ENCODE peak calls at places on chromosomes 3 and 15, in eight cellular contexts. K is Panc1, G is lower leg skin, T is A549, A is B cell, L is fibroblast of lung, E is activated T-cell treated with anti-CD3 and anti-CD28 coated beads for 4 hours, P is hypothalamus. D is an unnamed sample.
A peak's percentile ranks its signal among the peaks of the same experiment; 100 is the strongest.

GRCh38 chr3:62559831-62560445 is 186.6 kb upstream of the FEZF2 start:
- DNase-seq in K (no peak), G (no peak), T (no peak), A (no peak), L (peak; percentile 83), E (no peak), P (no peak), D (no peak)

GRCh38 chr3:172591876-172592771 is 68.9 kb upstream of the TNFSF10 start:
- DNase-seq in K (no peak), G (no peak), T (no peak), A (peak; percentile 24), L (no peak), E (peak; percentile 68), P (no peak), D (peak; percentile 68)

GRCh38 chr3:19688767-19689166 is 245.2 kb downstream of the EFHB start:
- DNase-seq in K (no peak), G (no peak), T (no peak), A (no peak), L (no peak), E (no peak), P (no peak), D (no peak)

GRCh38 chr3:9386060-9386459 is 11.4 kb upstream of the SETD5 start:
- DNase-seq in K (no peak), G (no peak), T (no peak), A (no peak), L (no peak), E (no peak), P (no peak), D (no peak)

GRCh38 chr3:185420762-185421161 is 57.8 kb downstream of the MAP3K13 start:
- DNase-seq in K (no peak), G (peak; percentile 18), T (no peak), A (no peak), L (peak; percentile 34), E (no peak), P (no peak), D (no peak)

GRCh38 chr3:4687596-4687995 is 194.4 kb downstream of the ITPR1 start:
- DNase-seq in K (no peak), G (no peak), T (no peak), A (no peak), L (no peak), E (no peak), P (no peak), D (no peak)

GRCh38 chr15:99909914-99910313 is 176.7 kb upstream of the LYSMD4 start:
- DNase-seq in K (no peak), G (no peak), T (no peak), A (no peak), L (peak; percentile 11), E (no peak), P (no peak), D (no peak)

GRCh38 chr3:107630779-107631178 is 108.0 kb downstream of the BBX start:
- DNase-seq in K (no peak), G (no peak), T (no peak), A (no peak), L (no peak), E (no peak), P (no peak), D (no peak)

GRCh38 chr3:31696815-31697548 is 164.3 kb downstream of the STT3B start:
- DNase-seq in K (no peak), G (no peak), T (no peak), A (no peak), L (no peak), E (no peak), P (no peak), D (no peak)

GRCh38 chr3:56476771-56477170 is 8.5 kb upstream of the ERC2 start:
- DNase-seq in K (no peak), G (no peak), T (no peak), A (no peak), L (no peak), E (no peak), P (no peak), D (no peak)

GRCh38 chr3:65126527-65127440 is 439.0 kb upstream of the ADAMTS9 start:
- DNase-seq in K (no peak), G (no peak), T (no peak), A (no peak), L (peak; percentile 94), E (no peak), P (no peak), D (no peak)